ENCODE peak calls at places on chromosomes 1 and 21, in seven cellular contexts. One of them, this sample, is unnamed.

GRCh38 chr1:70487910-70488665 is 77.0 kb downstream of the CTH start:
- DNase-seq in NCI-H1436: peak; percentile 14
- DNase-seq in IMR-90: peak; percentile 34
- DNase-seq in activated CD8-positive, alpha-beta memory T cell treated with anti-CD3 and anti-CD28 coated beads for 1 hour: no peak
- DNase-seq in CD8-positive, alpha-beta T cell: no peak
- DNase-seq in RCC 7860: no peak
- DNase-seq in left cardiac atrium: no peak
- DNase-seq in this sample: peak; percentile 74

GRCh38 chr1:151485685-151486255 is 25.4 kb upstream of the CGN start:
- DNase-seq in NCI-H1436: no peak
- DNase-seq in IMR-90: peak; percentile 27
- DNase-seq in activated CD8-positive, alpha-beta memory T cell treated with anti-CD3 and anti-CD28 coated beads for 1 hour: no peak
- DNase-seq in CD8-positive, alpha-beta T cell: no peak
- DNase-seq in RCC 7860: no peak
- DNase-seq in left cardiac atrium: no peak
- DNase-seq in this sample: peak; percentile 31

GRCh38 chr1:205037539-205037938 is 5.5 kb upstream of the CNTN2 start:
- DNase-seq in NCI-H1436: no peak
- DNase-seq in IMR-90: no peak
- DNase-seq in activated CD8-positive, alpha-beta memory T cell treated with anti-CD3 and anti-CD28 coated beads for 1 hour: no peak
- DNase-seq in CD8-positive, alpha-beta T cell: no peak
- DNase-seq in RCC 7860: no peak
- DNase-seq in left cardiac atrium: no peak
- DNase-seq in this sample: no peak

GRCh38 chr1:92832537-92833160 is 809 bp downstream of the RPL5 start:
- DNase-seq in NCI-H1436: peak; percentile 7
- DNase-seq in IMR-90: no peak
- DNase-seq in activated CD8-positive, alpha-beta memory T cell treated with anti-CD3 and anti-CD28 coated beads for 1 hour: no peak
- DNase-seq in CD8-positive, alpha-beta T cell: no peak
- DNase-seq in RCC 7860: no peak
- DNase-seq in left cardiac atrium: no peak
- DNase-seq in this sample: no peak

GRCh38 chr21:23160914-23161313 is 2162.7 kb downstream of the NCAM2 start:
- DNase-seq in NCI-H1436: no peak
- DNase-seq in IMR-90: no peak
- DNase-seq in activated CD8-positive, alpha-beta memory T cell treated with anti-CD3 and anti-CD28 coated beads for 1 hour: no peak
- DNase-seq in CD8-positive, alpha-beta T cell: no peak
- DNase-seq in RCC 7860: no peak
- DNase-seq in left cardiac atrium: no peak
- DNase-seq in this sample: no peak

GRCh38 chr21:39611547-39612190 is 1.1 kb upstream of the B3GALT5 start:
- DNase-seq in NCI-H1436: no peak
- DNase-seq in IMR-90: no peak
- DNase-seq in activated CD8-positive, alpha-beta memory T cell treated with anti-CD3 and anti-CD28 coated beads for 1 hour: no peak
- DNase-seq in CD8-positive, alpha-beta T cell: no peak
- DNase-seq in RCC 7860: no peak
- DNase-seq in left cardiac atrium: no peak
- DNase-seq in this sample: peak; percentile 32

GRCh38 chr1:93001893-93002292 is 40.6 kb upstream of the DIPK1A start:
- DNase-seq in NCI-H1436: no peak
- DNase-seq in IMR-90: no peak
- DNase-seq in activated CD8-positive, alpha-beta memory T cell treated with anti-CD3 and anti-CD28 coated beads for 1 hour: no peak
- DNase-seq in CD8-positive, alpha-beta T cell: no peak
- DNase-seq in RCC 7860: no peak
- DNase-seq in left cardiac atrium: no peak
- DNase-seq in this sample: no peak

GRCh38 chr1:50553921-50554320 is 130.7 kb upstream of the DMRTA2 start:
- DNase-seq in NCI-H1436: no peak
- DNase-seq in IMR-90: no peak
- DNase-seq in activated CD8-positive, alpha-beta memory T cell treated with anti-CD3 and anti-CD28 coated beads for 1 hour: no peak
- DNase-seq in CD8-positive, alpha-beta T cell: no peak
- DNase-seq in RCC 7860: no peak
- DNase-seq in left cardiac atrium: no peak
- DNase-seq in this sample: no peak

GRCh38 chr1:117708323-117709288 is 102.8 kb downstream of the TENT5C start:
- DNase-seq in NCI-H1436: no peak
- DNase-seq in IMR-90: no peak
- DNase-seq in activated CD8-positive, alpha-beta memory T cell treated with anti-CD3 and anti-CD28 coated beads for 1 hour: no peak
- DNase-seq in CD8-positive, alpha-beta T cell: no peak
- DNase-seq in RCC 7860: no peak
- DNase-seq in left cardiac atrium: no peak
- DNase-seq in this sample: no peak

GRCh38 chr1:3453891-3454810 is at the start of gene ARHGEF16:
- DNase-seq in NCI-H1436: peak; percentile 80
- DNase-seq in IMR-90: peak; percentile 15
- DNase-seq in activated CD8-positive, alpha-beta memory T cell treated with anti-CD3 and anti-CD28 coated beads for 1 hour: no peak
- DNase-seq in CD8-positive, alpha-beta T cell: no peak
- DNase-seq in RCC 7860: peak; percentile 53
- DNase-seq in left cardiac atrium: peak; percentile 62
- DNase-seq in this sample: peak; percentile 92

GRCh38 chr21:15775981-15776380 is 46.2 kb downstream of the USP25 start:
- DNase-seq in NCI-H1436: no peak
- DNase-seq in IMR-90: peak; percentile 89
- DNase-seq in activated CD8-positive, alpha-beta memory T cell treated with anti-CD3 and anti-CD28 coated beads for 1 hour: no peak
- DNase-seq in CD8-positive, alpha-beta T cell: no peak
- DNase-seq in RCC 7860: no peak
- DNase-seq in left cardiac atrium: no peak
- DNase-seq in this sample: no peak

GRCh38 chr1:221543529-221544120 is 198.3 kb downstream of the DUSP10 start:
- DNase-seq in NCI-H1436: peak; percentile 15
- DNase-seq in IMR-90: peak; percentile 54
- DNase-seq in activated CD8-positive, alpha-beta memory T cell treated with anti-CD3 and anti-CD28 coated beads for 1 hour: no peak
- DNase-seq in CD8-positive, alpha-beta T cell: no peak
- DNase-seq in RCC 7860: no peak
- DNase-seq in left cardiac atrium: no peak
- DNase-seq in this sample: peak; percentile 13

GRCh38 chr1:89900791-89901708 is 80.2 kb downstream of the LRRC8D start:
- DNase-seq in NCI-H1436: no peak
- DNase-seq in IMR-90: no peak
- DNase-seq in activated CD8-positive, alpha-beta memory T cell treated with anti-CD3 and anti-CD28 coated beads for 1 hour: no peak
- DNase-seq in CD8-positive, alpha-beta T cell: no peak
- DNase-seq in RCC 7860: no peak
- DNase-seq in left cardiac atrium: no peak
- DNase-seq in this sample: peak; percentile 8

GRCh38 chr1:23178931-23179330 is 10.3 kb upstream of the LUZP1 start:
- DNase-seq in NCI-H1436: no peak
- DNase-seq in IMR-90: peak; percentile 38
- DNase-seq in activated CD8-positive, alpha-beta memory T cell treated with anti-CD3 and anti-CD28 coated beads for 1 hour: no peak
- DNase-seq in CD8-positive, alpha-beta T cell: no peak
- DNase-seq in RCC 7860: no peak
- DNase-seq in left cardiac atrium: no peak
- DNase-seq in this sample: no peak

GRCh38 chr1:223707270-223708000 is 4.9 kb upstream of the CAPN2 start:
- DNase-seq in NCI-H1436: no peak
- DNase-seq in IMR-90: peak; percentile 100
- DNase-seq in activated CD8-positive, alpha-beta memory T cell treated with anti-CD3 and anti-CD28 coated beads for 1 hour: no peak
- DNase-seq in CD8-positive, alpha-beta T cell: no peak
- DNase-seq in RCC 7860: peak; percentile 98
- DNase-seq in left cardiac atrium: peak; percentile 80
- DNase-seq in this sample: peak; percentile 79

GRCh38 chr1:65114312-65114711 is 33.7 kb upstream of the AK4 start:
- DNase-seq in NCI-H1436: no peak
- DNase-seq in IMR-90: no peak
- DNase-seq in activated CD8-positive, alpha-beta memory T cell treated with anti-CD3 and anti-CD28 coated beads for 1 hour: no peak
- DNase-seq in CD8-positive, alpha-beta T cell: no peak
- DNase-seq in RCC 7860: no peak
- DNase-seq in left cardiac atrium: peak; percentile 52
- DNase-seq in this sample: no peak

GRCh38 chr1:155174334-155175280 is 958 bp downstream of the TRIM46 start:
- DNase-seq in NCI-H1436: peak; percentile 76
- DNase-seq in IMR-90: peak; percentile 15
- DNase-seq in activated CD8-positive, alpha-beta memory T cell treated with anti-CD3 and anti-CD28 coated beads for 1 hour: no peak
- DNase-seq in CD8-positive, alpha-beta T cell: peak; percentile 71
- DNase-seq in RCC 7860: no peak
- DNase-seq in left cardiac atrium: peak; percentile 55
- DNase-seq in this sample: peak; percentile 14

GRCh38 chr1:24298606-24299005 is 20.6 kb upstream of the GRHL3 start:
- DNase-seq in NCI-H1436: no peak
- DNase-seq in IMR-90: no peak
- DNase-seq in activated CD8-positive, alpha-beta memory T cell treated with anti-CD3 and anti-CD28 coated beads for 1 hour: no peak
- DNase-seq in CD8-positive, alpha-beta T cell: no peak
- DNase-seq in RCC 7860: no peak
- DNase-seq in left cardiac atrium: no peak
- DNase-seq in this sample: no peak

GRCh38 chr1:19563336-19564097 is 78.2 kb upstream of the CAPZB start:
- DNase-seq in NCI-H1436: no peak
- DNase-seq in IMR-90: peak; percentile 41
- DNase-seq in activated CD8-positive, alpha-beta memory T cell treated with anti-CD3 and anti-CD28 coated beads for 1 hour: no peak
- DNase-seq in CD8-positive, alpha-beta T cell: no peak
- DNase-seq in RCC 7860: no peak
- DNase-seq in left cardiac atrium: peak; percentile 70
- DNase-seq in this sample: no peak

GRCh38 chr1:218347316-218347712 is 2.2 kb downstream of the TGFB2 start:
- DNase-seq in NCI-H1436: no peak
- DNase-seq in IMR-90: peak; percentile 30
- DNase-seq in activated CD8-positive, alpha-beta memory T cell treated with anti-CD3 and anti-CD28 coated beads for 1 hour: no peak
- DNase-seq in CD8-positive, alpha-beta T cell: no peak
- DNase-seq in RCC 7860: peak; percentile 45
- DNase-seq in left cardiac atrium: no peak
- DNase-seq in this sample: peak; percentile 20

GRCh38 chr1:184387069-184387870 is 441 bp downstream of the C1orf21 start:
- DNase-seq in NCI-H1436: no peak
- DNase-seq in IMR-90: peak; percentile 28
- DNase-seq in activated CD8-positive, alpha-beta memory T cell treated with anti-CD3 and anti-CD28 coated beads for 1 hour: peak; percentile 27
- DNase-seq in CD8-positive, alpha-beta T cell: peak; percentile 73
- DNase-seq in RCC 7860: no peak
- DNase-seq in left cardiac atrium: peak; percentile 43
- DNase-seq in this sample: no peak

GRCh38 chr1:81174811-81175476 is 625.8 kb upstream of the ADGRL2 start:
- DNase-seq in NCI-H1436: no peak
- DNase-seq in IMR-90: peak; percentile 86
- DNase-seq in activated CD8-positive, alpha-beta memory T cell treated with anti-CD3 and anti-CD28 coated beads for 1 hour: no peak
- DNase-seq in CD8-positive, alpha-beta T cell: no peak
- DNase-seq in RCC 7860: peak; percentile 98
- DNase-seq in left cardiac atrium: no peak
- DNase-seq in this sample: peak; percentile 49

GRCh38 chr1:77373702-77374101 is 91.9 kb downstream of the AK5 start:
- DNase-seq in NCI-H1436: no peak
- DNase-seq in IMR-90: no peak
- DNase-seq in activated CD8-positive, alpha-beta memory T cell treated with anti-CD3 and anti-CD28 coated beads for 1 hour: no peak
- DNase-seq in CD8-positive, alpha-beta T cell: no peak
- DNase-seq in RCC 7860: no peak
- DNase-seq in left cardiac atrium: no peak
- DNase-seq in this sample: no peak

GRCh38 chr1:209246660-209247059 is 336.9 kb upstream of the CAMK1G start:
- DNase-seq in NCI-H1436: no peak
- DNase-seq in IMR-90: peak; percentile 5
- DNase-seq in activated CD8-positive, alpha-beta memory T cell treated with anti-CD3 and anti-CD28 coated beads for 1 hour: no peak
- DNase-seq in CD8-positive, alpha-beta T cell: no peak
- DNase-seq in RCC 7860: peak; percentile 95
- DNase-seq in left cardiac atrium: no peak
- DNase-seq in this sample: no peak

GRCh38 chr1:65264197-65264929 is 45.0 kb upstream of the DNAJC6 start:
- DNase-seq in NCI-H1436: peak; percentile 13
- DNase-seq in IMR-90: peak; percentile 37
- DNase-seq in activated CD8-positive, alpha-beta memory T cell treated with anti-CD3 and anti-CD28 coated beads for 1 hour: no peak
- DNase-seq in CD8-positive, alpha-beta T cell: no peak
- DNase-seq in RCC 7860: no peak
- DNase-seq in left cardiac atrium: peak; percentile 36
- DNase-seq in this sample: peak; percentile 71

GRCh38 chr1:233180626-233181364 is 114.7 kb downstream of the PCNX2 start:
- DNase-seq in NCI-H1436: no peak
- DNase-seq in IMR-90: no peak
- DNase-seq in activated CD8-positive, alpha-beta memory T cell treated with anti-CD3 and anti-CD28 coated beads for 1 hour: no peak
- DNase-seq in CD8-positive, alpha-beta T cell: no peak
- DNase-seq in RCC 7860: no peak
- DNase-seq in left cardiac atrium: no peak
- DNase-seq in this sample: no peak

GRCh38 chr1:26787706-26788514 is at the start of gene PIGV:
- DNase-seq in NCI-H1436: peak; percentile 73
- DNase-seq in IMR-90: peak; percentile 75
- DNase-seq in activated CD8-positive, alpha-beta memory T cell treated with anti-CD3 and anti-CD28 coated beads for 1 hour: peak; percentile 64
- DNase-seq in CD8-positive, alpha-beta T cell: peak; percentile 96
- DNase-seq in RCC 7860: peak; percentile 60
- DNase-seq in left cardiac atrium: peak; percentile 91
- DNase-seq in this sample: peak; percentile 95

GRCh38 chr1:19385869-19386591 is 73.9 kb downstream of the SLC66A1 start:
- DNase-seq in NCI-H1436: no peak
- DNase-seq in IMR-90: peak; percentile 65
- DNase-seq in activated CD8-positive, alpha-beta memory T cell treated with anti-CD3 and anti-CD28 coated beads for 1 hour: no peak
- DNase-seq in CD8-positive, alpha-beta T cell: no peak
- DNase-seq in RCC 7860: no peak
- DNase-seq in left cardiac atrium: peak; percentile 76
- DNase-seq in this sample: no peak

GRCh38 chr1:115977481-115978258 is 1.4 kb downstream of the SLC22A15 start:
- DNase-seq in NCI-H1436: no peak
- DNase-seq in IMR-90: no peak
- DNase-seq in activated CD8-positive, alpha-beta memory T cell treated with anti-CD3 and anti-CD28 coated beads for 1 hour: no peak
- DNase-seq in CD8-positive, alpha-beta T cell: no peak
- DNase-seq in RCC 7860: peak; percentile 72
- DNase-seq in left cardiac atrium: no peak
- DNase-seq in this sample: peak; percentile 6

GRCh38 chr1:244113532-244114320 is 62.6 kb downstream of the ZBTB18 start:
- DNase-seq in NCI-H1436: no peak
- DNase-seq in IMR-90: peak; percentile 15
- DNase-seq in activated CD8-positive, alpha-beta memory T cell treated with anti-CD3 and anti-CD28 coated beads for 1 hour: no peak
- DNase-seq in CD8-positive, alpha-beta T cell: no peak
- DNase-seq in RCC 7860: peak; percentile 68
- DNase-seq in left cardiac atrium: no peak
- DNase-seq in this sample: no peak

GRCh38 chr1:41530411-41530810 is 45.9 kb upstream of the EDN2 start:
- DNase-seq in NCI-H1436: no peak
- DNase-seq in IMR-90: no peak
- DNase-seq in activated CD8-positive, alpha-beta memory T cell treated with anti-CD3 and anti-CD28 coated beads for 1 hour: no peak
- DNase-seq in CD8-positive, alpha-beta T cell: no peak
- DNase-seq in RCC 7860: no peak
- DNase-seq in left cardiac atrium: no peak
- DNase-seq in this sample: no peak

GRCh38 chr1:47655521-47656300 is 217.9 kb downstream of the FOXD2 start:
- DNase-seq in NCI-H1436: no peak
- DNase-seq in IMR-90: no peak
- DNase-seq in activated CD8-positive, alpha-beta memory T cell treated with anti-CD3 and anti-CD28 coated beads for 1 hour: no peak
- DNase-seq in CD8-positive, alpha-beta T cell: no peak
- DNase-seq in RCC 7860: no peak
- DNase-seq in left cardiac atrium: no peak
- DNase-seq in this sample: no peak